ENCODE peak calls at places on chromosomes 6 and 20, in seven cellular contexts. R is SK-N-SH, U is H1, E is K562, O is HepG2, G is GM12878, T is HCT116. Z is an unnamed sample.
A peak's percentile ranks its signal among the peaks of the same experiment; 100 is the strongest.

GRCh38 chr6:129592516-129593232 is 117.3 kb downstream of the ARHGAP18 start:
- DNase-seq in R (no peak), U (no peak), E (no peak), O (no peak), G (no peak), T (no peak), Z (no peak)

GRCh38 chr6:30960907-30961673 is 20.3 kb downstream of the MUCL3 start:
- DNase-seq in R (no peak), U (no peak), E (no peak), O (peak; percentile 50), G (no peak), T (no peak), Z (no peak)

GRCh38 chr20:18628330-18628941 is 40.6 kb downstream of the DTD1 start:
- DNase-seq in R (peak; percentile 42), U (peak; percentile 88), E (peak; percentile 11), O (peak; percentile 24), G (no peak), T (no peak), Z (peak; percentile 59)

GRCh38 chr20:23435675-23436539 is 3.6 kb upstream of the CSTL1 start:
- DNase-seq in R (peak; percentile 60), U (no peak), E (no peak), O (peak; percentile 86), G (no peak), T (no peak), Z (no peak)

GRCh38 chr20:36582322-36582721 is 8.9 kb downstream of the TGIF2 start:
- DNase-seq in R (no peak), U (no peak), E (no peak), O (no peak), G (no peak), T (no peak), Z (no peak)

GRCh38 chr20:2122921-2123320 is 21.3 kb downstream of the STK35 start:
- DNase-seq in R (no peak), U (no peak), E (no peak), O (no peak), G (no peak), T (no peak), Z (no peak)

GRCh38 chr6:123519191-123519510 is 117.6 kb downstream of the TRDN start:
- DNase-seq in R (no peak), U (no peak), E (no peak), O (no peak), G (no peak), T (no peak), Z (no peak)

GRCh38 chr6:15405111-15405510 is 159.2 kb downstream of the JARID2 start:
- DNase-seq in R (no peak), U (no peak), E (no peak), O (no peak), G (no peak), T (no peak), Z (no peak)

GRCh38 chr6:35048631-35049083 is 92.5 kb downstream of the TCP11 start:
- DNase-seq in R (peak; percentile 30), U (no peak), E (no peak), O (no peak), G (no peak), T (no peak), Z (no peak)

GRCh38 chr20:50794181-50794845 is 548 bp upstream of the BCAS4 start:
- DNase-seq in R (no peak), U (no peak), E (no peak), O (no peak), G (no peak), T (no peak), Z (no peak)

GRCh38 chr6:154758125-154758524 is 24.9 kb downstream of the SCAF8 start:
- DNase-seq in R (no peak), U (no peak), E (no peak), O (no peak), G (no peak), T (no peak), Z (no peak)

GRCh38 chr20:47181056-47181862 is 175.2 kb downstream of the ZMYND8 start:
- DNase-seq in R (peak; percentile 45), U (no peak), E (peak; percentile 61), O (peak; percentile 92), G (no peak), T (peak; percentile 54), Z (peak; percentile 87)

GRCh38 chr6:75934643-75935472 is 137.6 kb downstream of the IMPG1 start:
- DNase-seq in R (peak; percentile 77), U (peak; percentile 71), E (peak; percentile 47), O (peak; percentile 70), G (peak; percentile 16), T (peak; percentile 48), Z (peak; percentile 64)

GRCh38 chr20:31712564-31713311 is 9.9 kb downstream of the BCL2L1 start:
- DNase-seq in R (no peak), U (peak; percentile 55), E (no peak), O (peak; percentile 95), G (no peak), T (peak; percentile 92), Z (peak; percentile 91)

GRCh38 chr6:8705435-8706020 is 270.2 kb upstream of the SLC35B3 start:
- DNase-seq in R (no peak), U (no peak), E (no peak), O (no peak), G (no peak), T (no peak), Z (no peak)

GRCh38 chr20:13355386-13355785 is 134.3 kb downstream of the ISM1 start:
- DNase-seq in R (no peak), U (no peak), E (no peak), O (peak; percentile 77), G (no peak), T (no peak), Z (no peak)

GRCh38 chr6:56758120-56758519 is 115.4 kb upstream of the DST start:
- DNase-seq in R (no peak), U (no peak), E (no peak), O (no peak), G (no peak), T (no peak), Z (no peak)

GRCh38 chr6:44682280-44682679 is 294.8 kb downstream of the CDC5L start:
- DNase-seq in R (no peak), U (no peak), E (no peak), O (no peak), G (no peak), T (no peak), Z (no peak)

GRCh38 chr6:45589367-45589766 is 211.6 kb upstream of the SUPT3H start:
- DNase-seq in R (no peak), U (peak; percentile 7), E (no peak), O (no peak), G (no peak), T (no peak), Z (no peak)

GRCh38 chr20:33688938-33689424 is 2.8 kb upstream of the E2F1 start:
- DNase-seq in R (no peak), U (no peak), E (peak; percentile 47), O (peak; percentile 75), G (no peak), T (no peak), Z (no peak)

GRCh38 chr6:98944598-98945011 is 3.1 kb downstream of the FBXL4 start:
- DNase-seq in R (peak; percentile 30), U (no peak), E (no peak), O (peak; percentile 90), G (no peak), T (no peak), Z (no peak)

GRCh38 chr20:34445177-34446065 is 70.8 kb upstream of the DYNLRB1 start:
- DNase-seq in R (no peak), U (no peak), E (no peak), O (no peak), G (no peak), T (no peak), Z (no peak)

GRCh38 chr20:2800590-2801458 is at the start of gene CPXM1:
- DNase-seq in R (peak; percentile 98), U (peak; percentile 83), E (peak; percentile 54), O (peak; percentile 46), G (no peak), T (no peak), Z (no peak)

GRCh38 chr6:157814883-157815282 is 8.2 kb upstream of the SNX9 start:
- DNase-seq in R (no peak), U (no peak), E (no peak), O (no peak), G (peak; percentile 57), T (no peak), Z (no peak)

GRCh38 chr6:157811476-157812173 is 11.4 kb upstream of the SNX9 start:
- DNase-seq in R (no peak), U (no peak), E (no peak), O (no peak), G (no peak), T (no peak), Z (no peak)

GRCh38 chr6:157813191-157813590 is 9.9 kb upstream of the SNX9 start:
- DNase-seq in R (no peak), U (no peak), E (no peak), O (no peak), G (no peak), T (no peak), Z (no peak)

GRCh38 chr6:157812425-157813171 is 10.4 kb upstream of the SNX9 start:
- DNase-seq in R (no peak), U (no peak), E (no peak), O (no peak), G (no peak), T (no peak), Z (no peak)

GRCh38 chr6:157813757-157814455 is 9.1 kb upstream of the SNX9 start:
- DNase-seq in R (no peak), U (no peak), E (no peak), O (no peak), G (no peak), T (no peak), Z (no peak)
- TF ChIP-seq JUND in R (peak; percentile 43), U (no peak), E (peak; percentile 79), O (no peak), G (no peak), T (no peak), Z (no peak)

DNA sequence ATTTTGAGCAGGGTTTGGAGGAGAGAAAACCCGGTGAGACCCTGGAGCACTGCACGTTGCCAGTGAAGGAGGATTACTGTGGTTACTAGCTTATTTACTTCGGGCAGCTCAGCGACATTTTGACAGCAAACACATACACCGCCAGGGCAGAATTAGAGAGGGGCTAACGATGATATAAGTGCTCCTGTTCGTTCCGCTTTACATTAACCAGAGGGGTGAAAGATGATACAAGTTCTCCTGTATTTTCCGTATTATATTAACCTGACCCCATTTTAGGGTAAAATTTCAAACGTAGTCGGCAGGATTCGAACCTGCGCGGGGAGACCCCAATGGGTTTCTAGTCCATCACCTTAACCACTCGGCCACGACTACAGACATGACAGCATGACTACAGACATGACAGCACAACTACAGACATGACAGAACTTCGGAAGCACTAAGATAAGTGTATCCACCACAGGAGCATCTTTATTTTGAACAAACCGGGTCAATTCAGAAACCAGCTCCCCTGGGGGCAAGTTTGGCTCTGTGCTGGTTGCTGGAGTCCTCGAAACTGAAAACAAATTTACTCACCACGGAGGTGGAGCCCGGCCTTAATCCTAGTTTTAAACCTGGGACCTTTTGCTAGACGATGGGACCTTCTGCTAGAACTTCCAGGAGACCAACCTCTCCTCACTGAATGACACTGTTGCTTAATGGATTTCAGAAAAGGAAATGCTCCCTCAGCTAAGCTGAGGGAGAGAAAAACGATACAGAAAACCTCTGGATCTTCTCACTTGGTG is 80.4 kb upstream of the ZNF184 start:
- DNase-seq in R (no peak), U (peak; percentile 94), E (peak; percentile 69), O (peak; percentile 76), G (peak; percentile 82), T (no peak), Z (peak; percentile 39)
- TF ChIP-seq JUND in R (no peak), U (peak; percentile 74), E (peak; percentile 96), O (peak; percentile 45), G (no peak), T (no peak), Z (no peak)

GRCh38 chr6:12851123-12851695 is 134.6 kb downstream of the PHACTR1 start:
- DNase-seq in R (no peak), U (no peak), E (no peak), O (no peak), G (no peak), T (no peak), Z (no peak)
- TF ChIP-seq JUND in R (no peak), U (no peak), E (no peak), O (no peak), G (no peak), T (no peak), Z (no peak)

GRCh38 chr6:89357390-89357789 is 4.9 kb upstream of the UBE2J1 start:
- DNase-seq in R (no peak), U (no peak), E (no peak), O (no peak), G (peak; percentile 87), T (no peak), Z (no peak)
- TF ChIP-seq JUND in R (no peak), U (no peak), E (no peak), O (no peak), G (no peak), T (no peak), Z (no peak)

Z was measured in T47D.